ENCODE peak calls at places on chromosomes 5 and 9, in seven cellular contexts. E is H9, I is H1, F is neuronal stem cell, U is IMR-90, Y is mesendoderm, N is mesenchymal stem cell. P is an unnamed sample.
A peak's percentile ranks its signal among the peaks of the same experiment; 100 is the strongest.

GRCh38 chr9:130172161-130172857 is at the start of gene NCS1:
- DNase-seq in U (peak; percentile 61), I (no peak), F (peak; percentile 59), N (peak; percentile 74), E (peak; percentile 63), Y (peak; percentile 56), P (peak; percentile 41)

GRCh38 chr9:129235931-129236331 is 57.9 kb upstream of the IER5L start:
- DNase-seq in E (no peak), F (no peak), Y (no peak), I (no peak), U (no peak), N (no peak), P (no peak)

GRCh38 chr5:92560698-92561361 is 1020.2 kb downstream of the NR2F1-AS1 start:
- DNase-seq in E (no peak), N (peak; percentile 80), F (no peak), Y (peak; percentile 94), I (no peak), U (peak; percentile 59), P (no peak)

GRCh38 chr9:92790542-92791527 is 26.2 kb upstream of the BICD2 start:
- DNase-seq in F (peak; percentile 70), E (peak; percentile 72), I (peak; percentile 87), N (peak; percentile 82), Y (peak; percentile 75), U (peak; percentile 75), P (peak; percentile 71)

GRCh38 chr9:68697846-68698245 is 7.2 kb upstream of the PIP5K1B start:
- DNase-seq in E (no peak), F (no peak), N (no peak), U (no peak), I (no peak), Y (peak; percentile 6), P (no peak)

GRCh38 chr9:91843623-91844111 is 106.4 kb downstream of the ROR2 start:
- DNase-seq in I (no peak), N (no peak), Y (no peak), U (no peak), F (no peak), E (no peak), P (no peak)

GRCh38 chr5:124737651-124738050 is 8.8 kb downstream of the ZNF608 start:
- DNase-seq in I (no peak), F (no peak), N (no peak), U (no peak), E (no peak), Y (no peak), P (no peak)

GRCh38 chr5:161562446-161562845 is 15.9 kb upstream of the GABRB2 start:
- DNase-seq in I (no peak), N (no peak), U (no peak), Y (no peak), E (no peak), F (no peak), P (no peak)

GRCh38 chr5:36630201-36630968 is 24.0 kb downstream of the SLC1A3 start:
- DNase-seq in U (peak; percentile 47), F (no peak), E (no peak), I (no peak), Y (no peak), N (no peak), P (peak; percentile 76)

GRCh38 chr5:150238646-150239045 is 48.8 kb downstream of the SLC6A7 start:
- DNase-seq in I (no peak), E (no peak), U (no peak), F (no peak), N (no peak), Y (no peak), P (no peak)

GRCh38 chr9:4293293-4293931 is 6.5 kb downstream of the GLIS3 start:
- DNase-seq in I (no peak), Y (peak; percentile 72), U (peak; percentile 97), F (no peak), N (peak; percentile 98), E (no peak), P (peak; percentile 98)

GRCh38 chr9:113520109-113520642 is 56.6 kb downstream of the RGS3 start:
- DNase-seq in N (peak; percentile 44), I (no peak), Y (no peak), E (no peak), U (peak; percentile 20), F (no peak), P (no peak)

GRCh38 chr9:28365020-28365640 is 791.8 kb upstream of the C9orf72 start:
- DNase-seq in U (no peak), N (peak; percentile 40), Y (peak; percentile 80), E (peak; percentile 71), I (peak; percentile 56), F (peak; percentile 21), P (no peak)

GRCh38 chr5:169838688-169839087 is 141.6 kb downstream of the INSYN2B start:
- DNase-seq in U (no peak), Y (no peak), E (no peak), I (no peak), F (no peak), N (no peak), P (no peak)

GRCh38 chr5:169805527-169805934 is 168.5 kb downstream of the DOCK2 start:
- DNase-seq in N (no peak), E (peak; percentile 45), F (no peak), Y (no peak), I (no peak), U (peak; percentile 61), P (no peak)

GRCh38 chr9:93464876-93465275 is 11.5 kb upstream of the FAM120AOS start:
- DNase-seq in I (no peak), E (no peak), N (no peak), U (no peak), Y (peak; percentile 70), F (no peak), P (no peak)

GRCh38 chr9:125361837-125362531 is 100.4 kb downstream of the GAPVD1 start:
- DNase-seq in N (peak; percentile 13), F (no peak), Y (peak; percentile 68), E (no peak), U (peak; percentile 17), I (no peak), P (no peak)

GRCh38 chr5:156479864-156480263 is 152.9 kb downstream of the SGCD start:
- DNase-seq in I (no peak), F (no peak), U (peak; percentile 92), E (no peak), Y (peak; percentile 35), N (peak; percentile 84), P (peak; percentile 9)

GRCh38 chr5:156476704-156477103 is 149.7 kb downstream of the SGCD start:
- DNase-seq in Y (peak; percentile 27), N (peak; percentile 3), E (no peak), F (no peak), U (no peak), I (no peak), P (no peak)

GRCh38 chr5:156475182-156475830 is 148.3 kb downstream of the SGCD start:
- DNase-seq in E (no peak), N (no peak), U (peak; percentile 20), Y (no peak), F (no peak), I (no peak), P (no peak)

GRCh38 chr5:156475831-156476551 is 149.0 kb downstream of the SGCD start:
- DNase-seq in U (peak; percentile 98), N (peak; percentile 94), E (peak; percentile 43), Y (peak; percentile 87), F (peak; percentile 27), I (no peak), P (no peak)

GRCh38 chr5:156477196-156477595 is 150.2 kb downstream of the SGCD start:
- DNase-seq in Y (no peak), U (peak; percentile 32), I (no peak), F (no peak), N (peak; percentile 44), E (no peak), P (no peak)
- H3K18ac ChIP-seq in Y (no peak overlapping the region), U (peak overlapping the region; percentile 55), I (no peak overlapping the region), F (no peak overlapping the region), N (no peak overlapping the region), E (no peak overlapping the region), P (no peak overlapping the region)

GRCh38 chr5:112116372-112116771 is 302.7 kb downstream of the EPB41L4A start:
- DNase-seq in I (no peak), F (no peak), N (no peak), U (no peak), E (no peak), Y (no peak), P (no peak)
- H3K18ac ChIP-seq in I (no peak overlapping the region), F (no peak overlapping the region), N (no peak overlapping the region), U (no peak overlapping the region), E (no peak overlapping the region), Y (no peak overlapping the region), P (no peak overlapping the region)

GRCh38 chr5:34867660-34868059 is 28.7 kb downstream of the TTC23L start:
- DNase-seq in Y (no peak), I (no peak), F (no peak), N (no peak), U (no peak), E (no peak), P (no peak)
- H3K18ac ChIP-seq in Y (no peak overlapping the region), I (no peak overlapping the region), F (no peak overlapping the region), N (no peak overlapping the region), U (no peak overlapping the region), E (no peak overlapping the region), P (no peak overlapping the region)

GRCh38 chr5:132947661-132948060 is 15.8 kb downstream of the AFF4 start:
- DNase-seq in U (peak; percentile 67), I (no peak), Y (no peak), N (peak; percentile 35), E (no peak), F (no peak), P (peak; percentile 20)
- H3K18ac ChIP-seq in U (no peak overlapping the region), I (no peak overlapping the region), Y (no peak overlapping the region), N (no peak overlapping the region), E (no peak overlapping the region), F (no peak overlapping the region), P (no peak overlapping the region)

GRCh38 chr9:136342191-136343120 is 15.1 kb downstream of the GPSM1 start:
- DNase-seq in F (peak; percentile 94), N (peak; percentile 78), U (peak; percentile 83), E (peak; percentile 95), Y (peak; percentile 90), I (peak; percentile 100), P (peak; percentile 51)
- H3K18ac ChIP-seq in F (peak overlapping the region; percentile 99), N (peak overlapping the region; percentile 41), U (no peak overlapping the region), E (no peak overlapping the region), Y (peak overlapping the region; percentile 35), I (no peak overlapping the region), P (no peak overlapping the region)

DNA sequence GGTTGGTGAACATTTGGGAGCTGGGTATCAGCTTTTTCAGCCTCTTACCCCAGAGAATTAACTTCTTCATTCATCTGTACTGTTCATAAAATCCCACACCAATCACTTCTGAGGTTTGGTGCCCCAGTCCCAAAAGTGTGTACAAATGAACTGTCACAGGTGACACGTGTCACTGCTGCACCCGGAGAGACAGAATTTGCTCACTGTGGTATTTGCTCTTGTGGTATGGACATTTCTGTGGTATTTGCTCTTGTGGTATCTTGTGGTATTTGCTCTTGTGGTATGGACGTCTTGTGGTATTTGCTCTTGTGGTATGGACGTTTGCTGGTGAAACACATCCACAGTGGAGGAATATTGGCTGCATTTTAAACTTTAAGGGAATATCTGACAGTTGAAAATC is 214.9 kb upstream of the DAP start:
- DNase-seq in N (peak; percentile 13), U (no peak), Y (no peak), I (no peak), E (no peak), F (no peak), P (no peak)
- H3K18ac ChIP-seq in N (no peak overlapping the region), U (no peak overlapping the region), Y (no peak overlapping the region), I (no peak overlapping the region), E (no peak overlapping the region), F (no peak overlapping the region), P (no peak overlapping the region)

DNA sequence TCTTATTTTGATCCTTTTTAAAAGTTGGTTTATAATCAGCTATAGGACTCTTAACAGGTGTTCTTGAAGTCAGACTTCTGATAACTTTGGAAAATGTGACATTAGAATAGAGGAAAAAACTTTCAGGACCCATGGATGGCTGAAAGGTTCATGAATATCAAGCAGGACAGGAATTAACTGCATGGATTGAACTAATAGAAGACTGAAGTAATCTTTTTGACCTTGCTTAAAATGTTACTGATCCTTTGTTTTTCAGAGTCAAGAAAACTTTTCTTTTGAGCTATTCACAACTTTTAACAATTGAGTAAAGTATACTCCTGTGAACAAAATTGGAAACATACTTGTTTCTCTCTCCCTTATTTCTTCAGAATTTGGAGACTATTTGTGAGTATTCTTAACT is 79.2 kb downstream of the PLK2 start:
- DNase-seq in Y (peak; percentile 41), N (no peak), I (no peak), U (no peak), E (no peak), F (no peak), P (no peak)
- H3K18ac ChIP-seq in Y (no peak overlapping the region), N (no peak overlapping the region), I (no peak overlapping the region), U (no peak overlapping the region), E (no peak overlapping the region), F (no peak overlapping the region), P (no peak overlapping the region)